ENCODE peak calls at places on chromosomes 1 and 21, in nine cellular contexts. U is NCI-H1930; Q is activated T-cell treated with anti-CD3 and anti-CD28 coated beads for 48 hours; F is T1000; C is NCI-H345; W is NCI-H446 treated with DMSO at 0.1 percent for 48 hours; H is stimulated activated CD4-positive, alpha-beta T cell treated with anti-CD3 and anti-CD28 coated beads, Interleukin-15, amount 100 ng/mL, for 1 hour; I is ACHN; Y is breast epithelium. N is an unnamed sample.

GRCh38 chr21:14712121-14712520 is 166.0 kb upstream of the SAMSN1 start:
- DNase-seq in U (no peak), Q (no peak), F (no peak), C (no peak), W (no peak), H (no peak), I (no peak), Y (no peak), N (no peak)

GRCh38 chr1:56824956-56825355 is 5.8 kb upstream of the FYB2 start:
- DNase-seq in U (peak), Q (no peak), F (no peak), C (peak), W (no peak), H (no peak), I (no peak), Y (no peak), N (no peak)

GRCh38 chr1:236058141-236058626 is 6.7 kb downstream of the NID1 start:
- DNase-seq in U (no peak), Q (no peak), F (no peak), C (peak), W (no peak), H (no peak), I (no peak), Y (no peak), N (no peak)

GRCh38 chr1:9121891-9122409 is 7.0 kb downstream of the GPR157 start:
- DNase-seq in U (no peak), Q (no peak), F (no peak), C (no peak), W (no peak), H (no peak), I (no peak), Y (no peak), N (no peak)

GRCh38 chr1:26789953-26790352 is 2.2 kb downstream of the PIGV start:
- DNase-seq in U (no peak), Q (no peak), F (no peak), C (no peak), W (no peak), H (no peak), I (no peak), Y (no peak), N (no peak)

GRCh38 chr21:46005481-46005881 is 23.9 kb downstream of the COL6A1 start:
- DNase-seq in U (no peak), Q (no peak), F (no peak), C (no peak), W (no peak), H (no peak), I (no peak), Y (peak), N (no peak)

GRCh38 chr1:229086686-229087085 is 184.2 kb upstream of the RAB4A start:
- DNase-seq in U (no peak), Q (no peak), F (no peak), C (no peak), W (no peak), H (no peak), I (no peak), Y (no peak), N (no peak)

GRCh38 chr1:225253784-225254183 is 174.1 kb downstream of the LBR start:
- DNase-seq in U (no peak), Q (no peak), F (no peak), C (no peak), W (no peak), H (no peak), I (no peak), Y (no peak), N (no peak)

GRCh38 chr1:23799570-23800395 is 771 bp downstream of the GALE start:
- DNase-seq in U (no peak), Q (peak), F (peak), C (no peak), W (no peak), H (no peak), I (peak), Y (peak), N (no peak)

GRCh38 chr1:186155594-186155993 is 219.5 kb downstream of the TPR start:
- DNase-seq in U (no peak), Q (no peak), F (no peak), C (peak), W (peak), H (no peak), I (peak), Y (no peak), N (no peak)

GRCh38 chr1:149843302-149844041 is 55.9 kb upstream of the BOLA1 start:
- DNase-seq in U (no peak), Q (no peak), F (no peak), C (no peak), W (no peak), H (no peak), I (no peak), Y (no peak), N (no peak)

GRCh38 chr1:96364576-96364975 is 357.0 kb upstream of the PTBP2 start:
- DNase-seq in U (no peak), Q (no peak), F (no peak), C (no peak), W (no peak), H (no peak), I (no peak), Y (no peak), N (no peak)

GRCh38 chr1:81225769-81226602 is 574.7 kb upstream of the ADGRL2 start:
- DNase-seq in U (no peak), Q (no peak), F (no peak), C (no peak), W (no peak), H (no peak), I (no peak), Y (no peak), N (no peak)

GRCh38 chr21:26881504-26882228 is 36.5 kb upstream of the ADAMTS1 start:
- DNase-seq in U (no peak), Q (no peak), F (no peak), C (no peak), W (peak), H (no peak), I (peak), Y (no peak), N (no peak)

GRCh38 chr1:241181971-241182370 is 175.0 kb downstream of the RGS7 start:
- DNase-seq in U (no peak), Q (no peak), F (no peak), C (no peak), W (no peak), H (no peak), I (no peak), Y (no peak), N (no peak)

GRCh38 chr1:64898107-64898861 is 68.1 kb downstream of the JAK1 start:
- DNase-seq in U (no peak), Q (no peak), F (peak), C (peak), W (peak), H (no peak), I (peak), Y (peak), N (no peak)

GRCh38 chr1:50422946-50423669 is at the start of gene DMRTA2:
- DNase-seq in U (peak), Q (no peak), F (no peak), C (no peak), W (no peak), H (no peak), I (no peak), Y (no peak), N (no peak)